ENCODE peak calls at places on chromosomes 11 and 22, in nine cellular contexts. One of them, this sample, is unnamed.

GRCh38 chr11:32885556-32885955 is 7.1 kb upstream of the QSER1 start:
- DNase-seq in fibroblast of mammary gland: no peak
- DNase-seq in HFFc6: no peak
- DNase-seq in MV-4-11: no peak
- DNase-seq in GM13977: no peak
- DNase-seq in germinal center: no peak
- DNase-seq in stimulated activated CD4-positive, alpha-beta T cell treated with anti-CD3 and anti-CD28 coated beads, Interleukin-1b, Interleukin-23, amount 100 ng/mL, for 4 hours: no peak
- DNase-seq in astrocyte of the spinal cord: no peak
- DNase-seq in iPS-NIHi11: no peak
- DNase-seq in this sample: no peak

GRCh38 chr11:117824571-117825537 is at the start of gene FXYD2:
- DNase-seq in fibroblast of mammary gland: peak; percentile 51
- DNase-seq in HFFc6: no peak
- DNase-seq in MV-4-11: peak; percentile 38
- DNase-seq in GM13977: no peak
- DNase-seq in germinal center: no peak
- DNase-seq in stimulated activated CD4-positive, alpha-beta T cell treated with anti-CD3 and anti-CD28 coated beads, Interleukin-1b, Interleukin-23, amount 100 ng/mL, for 4 hours: no peak
- DNase-seq in astrocyte of the spinal cord: no peak
- DNase-seq in iPS-NIHi11: no peak
- DNase-seq in this sample: no peak

GRCh38 chr11:407651-408080 is 7.1 kb downstream of the SIGIRR start:
- DNase-seq in fibroblast of mammary gland: no peak
- DNase-seq in HFFc6: no peak
- DNase-seq in MV-4-11: no peak
- DNase-seq in GM13977: no peak
- DNase-seq in germinal center: no peak
- DNase-seq in stimulated activated CD4-positive, alpha-beta T cell treated with anti-CD3 and anti-CD28 coated beads, Interleukin-1b, Interleukin-23, amount 100 ng/mL, for 4 hours: no peak
- DNase-seq in astrocyte of the spinal cord: no peak
- DNase-seq in iPS-NIHi11: no peak
- DNase-seq in this sample: no peak

GRCh38 chr11:118283756-118284350 is 19.8 kb upstream of the MPZL2 start:
- DNase-seq in fibroblast of mammary gland: no peak
- DNase-seq in HFFc6: no peak
- DNase-seq in MV-4-11: no peak
- DNase-seq in GM13977: no peak
- DNase-seq in germinal center: no peak
- DNase-seq in stimulated activated CD4-positive, alpha-beta T cell treated with anti-CD3 and anti-CD28 coated beads, Interleukin-1b, Interleukin-23, amount 100 ng/mL, for 4 hours: no peak
- DNase-seq in astrocyte of the spinal cord: no peak
- DNase-seq in iPS-NIHi11: no peak
- DNase-seq in this sample: no peak

GRCh38 chr22:40922484-40923303 is 28.5 kb upstream of the RBX1 start:
- DNase-seq in fibroblast of mammary gland: peak; percentile 76
- DNase-seq in HFFc6: peak; percentile 69
- DNase-seq in MV-4-11: peak; percentile 64
- DNase-seq in GM13977: peak; percentile 49
- DNase-seq in germinal center: peak; percentile 47
- DNase-seq in stimulated activated CD4-positive, alpha-beta T cell treated with anti-CD3 and anti-CD28 coated beads, Interleukin-1b, Interleukin-23, amount 100 ng/mL, for 4 hours: no peak
- DNase-seq in astrocyte of the spinal cord: peak; percentile 78
- DNase-seq in iPS-NIHi11: peak; percentile 40
- DNase-seq in this sample: peak; percentile 43

GRCh38 chr22:50542416-50542927 is 3.2 kb upstream of the KLHDC7B start:
- DNase-seq in fibroblast of mammary gland: peak; percentile 64
- DNase-seq in HFFc6: peak; percentile 35
- DNase-seq in MV-4-11: peak; percentile 84
- DNase-seq in GM13977: peak; percentile 81
- DNase-seq in germinal center: peak; percentile 69
- DNase-seq in stimulated activated CD4-positive, alpha-beta T cell treated with anti-CD3 and anti-CD28 coated beads, Interleukin-1b, Interleukin-23, amount 100 ng/mL, for 4 hours: no peak
- DNase-seq in astrocyte of the spinal cord: no peak
- DNase-seq in iPS-NIHi11: no peak
- DNase-seq in this sample: no peak

GRCh38 chr11:10899542-10899830 is 41.6 kb upstream of the ZBED5 start:
- DNase-seq in fibroblast of mammary gland: no peak
- DNase-seq in HFFc6: no peak
- DNase-seq in MV-4-11: no peak
- DNase-seq in GM13977: no peak
- DNase-seq in germinal center: no peak
- DNase-seq in stimulated activated CD4-positive, alpha-beta T cell treated with anti-CD3 and anti-CD28 coated beads, Interleukin-1b, Interleukin-23, amount 100 ng/mL, for 4 hours: peak; percentile 2
- DNase-seq in astrocyte of the spinal cord: no peak
- DNase-seq in iPS-NIHi11: no peak
- DNase-seq in this sample: no peak

GRCh38 chr11:65588199-65589054 is 7.2 kb downstream of the KCNK7 start:
- DNase-seq in fibroblast of mammary gland: peak; percentile 48
- DNase-seq in HFFc6: peak; percentile 46
- DNase-seq in MV-4-11: peak; percentile 88
- DNase-seq in GM13977: peak; percentile 97
- DNase-seq in germinal center: peak; percentile 86
- DNase-seq in stimulated activated CD4-positive, alpha-beta T cell treated with anti-CD3 and anti-CD28 coated beads, Interleukin-1b, Interleukin-23, amount 100 ng/mL, for 4 hours: peak; percentile 37
- DNase-seq in astrocyte of the spinal cord: peak; percentile 51
- DNase-seq in iPS-NIHi11: peak; percentile 81
- DNase-seq in this sample: peak; percentile 80

GRCh38 chr22:30308518-30309230 is 18.1 kb downstream of the TBC1D10A start:
- DNase-seq in fibroblast of mammary gland: peak; percentile 79
- DNase-seq in HFFc6: no peak
- DNase-seq in MV-4-11: peak; percentile 16
- DNase-seq in GM13977: peak; percentile 75
- DNase-seq in germinal center: peak; percentile 33
- DNase-seq in stimulated activated CD4-positive, alpha-beta T cell treated with anti-CD3 and anti-CD28 coated beads, Interleukin-1b, Interleukin-23, amount 100 ng/mL, for 4 hours: no peak
- DNase-seq in astrocyte of the spinal cord: no peak
- DNase-seq in iPS-NIHi11: no peak
- DNase-seq in this sample: no peak

GRCh38 chr11:73939096-73939495 is 11.7 kb upstream of the DNAJB13 start:
- DNase-seq in fibroblast of mammary gland: no peak
- DNase-seq in HFFc6: no peak
- DNase-seq in MV-4-11: no peak
- DNase-seq in GM13977: no peak
- DNase-seq in germinal center: no peak
- DNase-seq in stimulated activated CD4-positive, alpha-beta T cell treated with anti-CD3 and anti-CD28 coated beads, Interleukin-1b, Interleukin-23, amount 100 ng/mL, for 4 hours: no peak
- DNase-seq in astrocyte of the spinal cord: peak; percentile 7
- DNase-seq in iPS-NIHi11: no peak
- DNase-seq in this sample: peak; percentile 16

GRCh38 chr22:49569286-49570031 is 258.2 kb downstream of the BRD1 start:
- DNase-seq in fibroblast of mammary gland: no peak
- DNase-seq in HFFc6: no peak
- DNase-seq in MV-4-11: no peak
- DNase-seq in GM13977: no peak
- DNase-seq in germinal center: no peak
- DNase-seq in stimulated activated CD4-positive, alpha-beta T cell treated with anti-CD3 and anti-CD28 coated beads, Interleukin-1b, Interleukin-23, amount 100 ng/mL, for 4 hours: no peak
- DNase-seq in astrocyte of the spinal cord: no peak
- DNase-seq in iPS-NIHi11: no peak
- DNase-seq in this sample: no peak

GRCh38 chr22:18952022-18952421 is 15.9 kb upstream of the PRODH start:
- DNase-seq in fibroblast of mammary gland: no peak
- DNase-seq in HFFc6: no peak
- DNase-seq in MV-4-11: no peak
- DNase-seq in GM13977: no peak
- DNase-seq in germinal center: no peak
- DNase-seq in stimulated activated CD4-positive, alpha-beta T cell treated with anti-CD3 and anti-CD28 coated beads, Interleukin-1b, Interleukin-23, amount 100 ng/mL, for 4 hours: no peak
- DNase-seq in astrocyte of the spinal cord: no peak
- DNase-seq in iPS-NIHi11: no peak
- DNase-seq in this sample: no peak

GRCh38 chr11:59102259-59102765 is 4.7 kb upstream of the FAM111B start:
- DNase-seq in fibroblast of mammary gland: peak; percentile 46
- DNase-seq in HFFc6: peak; percentile 13
- DNase-seq in MV-4-11: peak; percentile 51
- DNase-seq in GM13977: peak; percentile 75
- DNase-seq in germinal center: peak; percentile 66
- DNase-seq in stimulated activated CD4-positive, alpha-beta T cell treated with anti-CD3 and anti-CD28 coated beads, Interleukin-1b, Interleukin-23, amount 100 ng/mL, for 4 hours: peak; percentile 41
- DNase-seq in astrocyte of the spinal cord: peak; percentile 13
- DNase-seq in iPS-NIHi11: peak; percentile 52
- DNase-seq in this sample: peak; percentile 93

GRCh38 chr22:19271856-19272535 is 19.5 kb downstream of the CLTCL1 start:
- DNase-seq in fibroblast of mammary gland: no peak
- DNase-seq in HFFc6: peak; percentile 71
- DNase-seq in MV-4-11: no peak
- DNase-seq in GM13977: no peak
- DNase-seq in germinal center: no peak
- DNase-seq in stimulated activated CD4-positive, alpha-beta T cell treated with anti-CD3 and anti-CD28 coated beads, Interleukin-1b, Interleukin-23, amount 100 ng/mL, for 4 hours: no peak
- DNase-seq in astrocyte of the spinal cord: peak; percentile 49
- DNase-seq in iPS-NIHi11: no peak
- DNase-seq in this sample: no peak

This sample was measured in mesendoderm.